ENCODE peak calls at places on chromosomes 1 and 21, in seven cellular contexts. S is NCI-H1092, E is B cell, O is RWPE1, T is foreskin fibroblast, L is WTC11, U is kidney tubule cell. G is an unnamed sample.

GRCh38 chr21:46111193-46111571 is 13.3 kb downstream of the COL6A2 start:
- DNase-seq in S (no peak), E (no peak), O (no peak), T (no peak), L (no peak), U (no peak), G (no peak)

GRCh38 chr1:181548491-181548890 is 65.2 kb downstream of the CACNA1E start:
- DNase-seq in S (no peak), E (no peak), O (no peak), T (no peak), L (no peak), U (no peak), G (no peak)

GRCh38 chr1:61782771-61783170 is 40.5 kb downstream of the PATJ start:
- DNase-seq in S (no peak), E (no peak), O (no peak), T (no peak), L (no peak), U (peak), G (no peak)

GRCh38 chr1:219554109-219554508 is 58.8 kb downstream of the ZC3H11B start:
- DNase-seq in S (no peak), E (no peak), O (no peak), T (no peak), L (no peak), U (no peak), G (no peak)

GRCh38 chr1:200640373-200641174 is 20.0 kb upstream of the KIF14 start:
- DNase-seq in S (no peak), E (no peak), O (no peak), T (no peak), L (no peak), U (no peak), G (no peak)

GRCh38 chr1:168407832-168408530 is 127.3 kb downstream of the TBX19 start:
- DNase-seq in S (no peak), E (no peak), O (no peak), T (no peak), L (no peak), U (no peak), G (no peak)

GRCh38 chr1:204945565-204945977 is 74.9 kb downstream of the NFASC start:
- DNase-seq in S (no peak), E (no peak), O (no peak), T (peak), L (no peak), U (peak), G (no peak)

GRCh38 chr1:94806451-94806861 is 13.7 kb upstream of the SLC44A3 start:
- DNase-seq in S (no peak), E (no peak), O (no peak), T (peak), L (no peak), U (no peak), G (no peak)

GRCh38 chr1:172662464-172663109 is 3.7 kb downstream of the FASLG start:
- DNase-seq in S (no peak), E (peak), O (peak), T (peak), L (no peak), U (peak), G (peak)

GRCh38 chr1:220783453-220783852 is 3.3 kb upstream of the MTARC1 start:
- DNase-seq in S (no peak), E (no peak), O (no peak), T (no peak), L (no peak), U (no peak), G (no peak)